ENCODE peak calls at places on chromosomes 16 and 17, in seven cellular contexts. F is Panc1, V is SK-N-SH, L is GM12878, R is K562, C is GM23338, A is HL-60. Q is an unnamed sample.

GRCh38 chr17:42937712-42938596 is 26.3 kb downstream of the AARSD1 start:
- DNase-seq in F (no peak), V (peak), L (no peak), R (peak), C (peak), A (peak), Q (peak)

GRCh38 chr17:7215136-7215638 is 4.4 kb downstream of the DLG4 start:
- DNase-seq in F (no peak), V (no peak), L (no peak), R (no peak), C (peak), A (no peak), Q (no peak)

GRCh38 chr16:29720703-29721102 is 25.1 kb downstream of the C16orf54 start:
- DNase-seq in F (no peak), V (no peak), L (no peak), R (no peak), C (no peak), A (peak), Q (no peak)

GRCh38 chr16:56600398-56600999 is 7.9 kb upstream of the MT2A start:
- DNase-seq in F (no peak), V (peak), L (no peak), R (peak), C (peak), A (peak), Q (peak)

GRCh38 chr17:61689610-61690180 is 98.7 kb upstream of the NACA2 start:
- DNase-seq in F (no peak), V (no peak), L (no peak), R (no peak), C (no peak), A (no peak), Q (no peak)

GRCh38 chr17:38875477-38876080 is 5.7 kb downstream of the LASP1 start:
- DNase-seq in F (no peak), V (no peak), L (no peak), R (no peak), C (no peak), A (no peak), Q (no peak)

GRCh38 chr17:27578718-27579085 is 52.3 kb upstream of the LGALS9 start:
- DNase-seq in F (no peak), V (no peak), L (peak), R (peak), C (no peak), A (peak), Q (no peak)

GRCh38 chr16:70648606-70649005 is 2.2 kb downstream of the IL34 start:
- DNase-seq in F (no peak), V (no peak), L (no peak), R (no peak), C (no peak), A (no peak), Q (no peak)

GRCh38 chr17:3535253-3535995 is 22.2 kb downstream of the TRPV3 start:
- DNase-seq in F (peak), V (peak), L (no peak), R (peak), C (peak), A (no peak), Q (peak)

GRCh38 chr17:50183439-50184001 is 17.7 kb downstream of the SGCA start:
- DNase-seq in F (no peak), V (no peak), L (no peak), R (no peak), C (no peak), A (peak), Q (no peak)

GRCh38 chr16:50669741-50670140 is 11.4 kb downstream of the SNX20 start:
- DNase-seq in F (no peak), V (no peak), L (no peak), R (no peak), C (no peak), A (no peak), Q (no peak)

GRCh38 chr17:50268632-50269287 is 5.5 kb upstream of the TMEM92 start:
- DNase-seq in F (no peak), V (no peak), L (no peak), R (no peak), C (no peak), A (no peak), Q (no peak)

GRCh38 chr17:58315281-58315711 is 13.3 kb downstream of the TSPOAP1 start:
- DNase-seq in F (no peak), V (peak), L (no peak), R (no peak), C (no peak), A (no peak), Q (no peak)

GRCh38 chr17:31688704-31689103 is 170.3 kb downstream of the COPRS start:
- DNase-seq in F (no peak), V (no peak), L (no peak), R (no peak), C (no peak), A (no peak), Q (no peak)

GRCh38 chr16:3458278-3458851 is 14.9 kb downstream of the NAA60 start:
- DNase-seq in F (no peak), V (no peak), L (no peak), R (no peak), C (peak), A (no peak), Q (no peak)

GRCh38 chr17:49971848-49972485 is 3.0 kb downstream of the DLX4 start:
- DNase-seq in F (no peak), V (peak), L (no peak), R (peak), C (peak), A (no peak), Q (no peak)

GRCh38 chr17:81234940-81235821 is 3.7 kb downstream of the TEPSIN start:
- DNase-seq in F (no peak), V (no peak), L (no peak), R (no peak), C (no peak), A (no peak), Q (no peak)

GRCh38 chr17:76840443-76840767 is 27.8 kb upstream of the MGAT5B start:
- DNase-seq in F (no peak), V (peak), L (no peak), R (no peak), C (no peak), A (no peak), Q (no peak)

GRCh38 chr16:84460406-84461028 is 43.9 kb downstream of the MEAK7 start:
- DNase-seq in F (no peak), V (no peak), L (no peak), R (no peak), C (no peak), A (no peak), Q (no peak)

GRCh38 chr17:58336456-58337094 is 8.0 kb upstream of the TSPOAP1 start:
- DNase-seq in F (no peak), V (peak), L (no peak), R (no peak), C (no peak), A (peak), Q (no peak)

GRCh38 chr16:82524939-82525338 is 101.8 kb upstream of the CDH13 start:
- DNase-seq in F (no peak), V (no peak), L (no peak), R (no peak), C (no peak), A (no peak), Q (no peak)

GRCh38 chr17:79681101-79681621 is 49.6 kb upstream of the ENPP7 start:
- DNase-seq in F (no peak), V (no peak), L (no peak), R (no peak), C (no peak), A (no peak), Q (no peak)

GRCh38 chr16:77971306-77972131 is 50.8 kb upstream of the CLEC3A start:
- DNase-seq in F (peak), V (peak), L (no peak), R (peak), C (peak), A (peak), Q (peak)

GRCh38 chr16:30418350-30419181 is 11.2 kb downstream of the ZNF771 start:
- DNase-seq in F (no peak), V (no peak), L (no peak), R (no peak), C (peak), A (peak), Q (peak)

GRCh38 chr16:67199011-67199807 is at the start of gene ELMO3:
- DNase-seq in F (no peak), V (peak), L (no peak), R (peak), C (peak), A (no peak), Q (no peak)

GRCh38 chr17:64355536-64356303 is 34.9 kb downstream of the PECAM1 start:
- DNase-seq in F (no peak), V (no peak), L (no peak), R (no peak), C (no peak), A (no peak), Q (no peak)

GRCh38 chr16:68356249-68356918 is 45.6 kb downstream of the PRMT7 start:
- DNase-seq in F (no peak), V (peak), L (peak), R (no peak), C (no peak), A (peak), Q (no peak)

GRCh38 chr17:60167095-60167741 is 17.4 kb downstream of the CA4 start:
- DNase-seq in F (no peak), V (no peak), L (no peak), R (no peak), C (no peak), A (no peak), Q (no peak)

GRCh38 chr17:74457820-74458166 is 8.6 kb upstream of the CD300A start:
- DNase-seq in F (no peak), V (no peak), L (no peak), R (no peak), C (no peak), A (no peak), Q (no peak)

GRCh38 chr16:54400261-54400660 is 113.7 kb upstream of the IRX3 start:
- DNase-seq in F (no peak), V (no peak), L (no peak), R (no peak), C (no peak), A (no peak), Q (no peak)

GRCh38 chr16:84720180-84720579 is 20.4 kb downstream of the USP10 start:
- DNase-seq in F (no peak), V (peak), L (no peak), R (no peak), C (no peak), A (no peak), Q (no peak)

GRCh38 chr16:5604770-5605169 is 507.2 kb upstream of the EEF2KMT start:
- DNase-seq in F (no peak), V (peak), L (no peak), R (peak), C (peak), A (no peak), Q (peak)

DNA sequence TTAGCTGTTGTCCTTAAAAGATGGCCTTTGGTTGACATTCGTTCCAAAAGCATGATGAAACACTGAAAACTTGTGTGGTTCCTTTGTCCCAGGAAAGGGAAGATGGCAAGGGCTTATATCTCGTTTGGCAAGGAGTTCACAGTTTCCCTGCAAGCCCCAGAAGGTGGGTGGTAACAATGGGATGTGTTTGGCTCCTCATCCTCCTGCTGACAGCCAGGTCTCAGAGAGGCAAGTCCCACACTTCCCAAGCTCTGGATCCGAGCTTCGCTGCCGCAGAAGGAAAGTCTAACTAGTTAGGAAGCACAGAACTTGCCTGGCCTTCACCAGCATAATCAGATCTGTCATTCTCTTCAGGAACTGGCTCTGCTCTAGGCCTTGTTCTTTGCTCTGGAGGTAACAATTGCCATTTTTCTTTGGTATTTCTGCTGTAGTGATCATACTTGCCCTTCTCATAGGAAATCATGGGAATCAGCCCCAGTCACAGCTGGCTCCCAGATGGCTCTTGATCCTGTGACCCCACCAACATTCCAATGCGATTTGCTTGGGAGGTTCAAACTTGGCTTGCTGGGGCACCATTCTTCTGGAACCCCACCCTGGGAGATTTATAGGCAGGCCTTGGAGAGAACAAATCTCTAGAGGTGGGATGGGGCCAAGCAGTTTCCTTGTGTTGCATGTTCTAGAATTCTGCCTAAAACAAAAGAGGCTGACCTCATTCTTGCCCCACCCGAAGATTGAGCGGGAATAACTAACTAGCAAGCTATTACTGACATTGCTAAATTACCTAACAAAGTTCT is 17.9 kb downstream of the KPNA2 start:
- DNase-seq in F (no peak), V (no peak), L (no peak), R (no peak), C (no peak), A (no peak), Q (no peak)
- TF ChIP-seq REST in F (no peak), V (no peak), L (no peak), R (no peak), C (no peak), A (no peak), Q (no peak)

DNA sequence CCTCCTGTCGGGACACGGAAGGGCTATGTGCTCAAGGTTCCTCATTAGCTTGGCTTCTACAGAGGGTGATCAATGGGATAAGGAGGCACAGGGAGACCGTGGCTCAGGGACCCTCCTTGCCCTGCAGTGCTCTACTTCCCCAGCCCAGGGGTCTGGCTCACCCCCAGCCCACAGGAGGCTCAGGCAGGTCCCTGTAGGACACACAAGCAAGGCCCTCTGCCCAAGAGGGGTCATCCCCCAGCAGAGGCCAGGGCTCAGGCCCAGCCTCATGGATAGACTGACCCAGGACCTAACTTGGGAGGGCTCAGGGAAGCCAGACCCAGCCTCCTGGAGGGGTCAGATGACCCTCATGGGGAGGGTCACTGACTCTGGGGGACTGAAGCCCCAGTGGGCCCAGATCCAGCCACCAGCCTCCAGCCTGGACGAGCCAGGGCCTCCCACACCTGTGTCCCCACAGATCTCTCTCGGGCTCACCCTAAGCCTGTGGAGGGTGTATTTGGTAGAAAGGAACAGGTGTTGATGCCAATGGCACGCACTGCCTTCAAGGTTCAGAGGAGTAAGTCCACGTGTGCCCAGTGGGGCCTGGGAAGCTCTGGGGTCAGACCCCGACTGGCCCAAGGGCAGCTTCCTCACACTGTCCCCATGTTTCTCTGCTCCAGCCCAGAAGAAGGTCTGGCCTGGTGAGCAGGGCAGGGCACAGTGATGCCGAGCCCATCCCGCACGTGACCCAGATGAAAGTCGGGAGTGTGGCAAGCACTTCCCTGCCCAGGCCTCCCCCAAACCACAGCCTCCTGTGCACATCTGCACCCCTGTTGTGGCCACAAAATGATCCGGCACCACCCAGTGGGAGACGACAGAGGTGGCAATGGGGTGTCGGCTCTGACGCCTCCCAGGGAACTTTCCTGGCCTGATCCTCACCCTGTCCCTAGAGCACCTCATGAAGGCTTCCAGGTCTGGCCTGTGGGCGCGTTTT is 10.9 kb upstream of the KRTAP17-1 start:
- DNase-seq in F (no peak), V (no peak), L (no peak), R (no peak), C (no peak), A (peak), Q (no peak)
- TF ChIP-seq REST in F (no peak), V (no peak), L (no peak), R (no peak), C (no peak), A (no peak), Q (no peak)

GRCh38 chr17:16353702-16354174 is 469 bp upstream of the CENPV start:
- DNase-seq in F (no peak), V (no peak), L (no peak), R (no peak), C (no peak), A (no peak), Q (no peak)
- TF ChIP-seq REST in F (no peak), V (no peak), L (no peak), R (no peak), C (no peak), A (no peak), Q (no peak)

GRCh38 chr17:39962642-39963220 is at the start of gene GSDMA:
- DNase-seq in F (no peak), V (no peak), L (no peak), R (no peak), C (no peak), A (no peak), Q (no peak)
- TF ChIP-seq REST in F (no peak), V (no peak), L (no peak), R (no peak), C (no peak), A (no peak), Q (no peak)

DNA sequence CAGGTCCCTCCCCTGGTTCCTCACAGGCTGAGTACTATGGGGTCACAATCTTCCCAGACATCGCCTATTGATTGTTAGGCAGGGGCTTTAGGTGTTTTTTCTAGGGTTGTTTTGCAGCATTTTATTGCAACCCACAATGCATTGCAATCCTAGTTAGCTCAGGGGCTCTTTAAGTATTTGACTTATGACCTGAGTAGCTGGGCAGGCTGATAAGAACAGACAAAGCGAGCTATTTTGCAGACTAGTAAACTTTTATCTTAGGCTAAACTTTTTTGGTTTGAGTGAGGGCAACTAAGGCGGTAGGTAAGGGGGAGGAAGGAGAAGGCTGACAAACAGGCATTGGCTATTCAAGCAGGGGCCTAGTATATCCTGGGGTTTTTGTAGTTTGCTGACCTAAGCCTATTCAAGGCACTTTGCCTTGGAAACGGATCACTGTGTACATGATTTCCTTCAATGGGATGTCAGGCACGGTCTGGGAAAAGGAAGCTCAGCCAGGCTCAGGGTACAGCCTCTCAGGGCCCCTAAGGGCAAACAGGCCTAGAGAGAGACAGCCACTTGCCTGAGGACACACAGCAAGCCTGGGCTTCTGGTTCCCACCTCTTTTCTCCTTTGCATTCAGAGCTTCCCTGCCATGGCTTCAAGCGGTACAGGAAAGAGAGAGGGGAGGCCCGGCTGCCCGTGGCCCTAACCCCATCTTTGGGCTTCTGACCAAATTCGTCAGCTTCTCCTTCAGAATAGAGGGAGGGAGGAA is 6.4 kb downstream of the DRC7 start:
- DNase-seq in F (no peak), V (no peak), L (no peak), R (no peak), C (no peak), A (no peak), Q (no peak)
- TF ChIP-seq REST in F (no peak), V (no peak), L (no peak), R (peak), C (no peak), A (no peak), Q (no peak)

DNA sequence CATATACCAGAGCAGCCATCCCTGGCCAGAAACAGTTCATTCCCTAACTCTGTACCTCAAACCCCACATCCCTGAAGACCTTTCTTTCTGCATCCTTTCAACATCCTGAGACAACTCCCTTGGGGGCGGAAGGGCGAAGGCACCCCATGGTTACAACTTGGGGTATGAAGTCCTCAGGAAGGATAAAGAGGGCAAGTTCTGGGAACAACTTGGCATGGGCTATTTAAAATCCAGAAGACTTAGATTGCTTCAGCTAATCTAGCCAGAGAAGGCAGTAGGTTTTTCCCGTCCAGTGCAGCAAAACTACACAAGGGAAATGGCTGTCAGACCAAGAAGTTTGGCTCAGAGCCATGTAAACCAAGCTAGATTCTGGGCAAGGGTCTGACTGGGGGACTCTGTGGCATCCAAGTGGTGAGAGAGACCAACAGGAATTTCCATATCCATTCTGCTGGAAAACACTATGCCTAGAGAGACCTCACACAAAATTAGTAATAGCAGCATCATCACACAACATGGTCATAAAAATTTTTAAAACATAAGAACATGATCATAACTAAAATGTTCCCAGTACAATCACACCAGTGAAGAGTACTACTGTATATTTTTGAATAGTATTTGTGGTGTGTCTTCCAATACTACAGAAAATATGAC is 113.2 kb downstream of the CDYL2 start:
- DNase-seq in F (no peak), V (no peak), L (no peak), R (no peak), C (no peak), A (no peak), Q (no peak)
- TF ChIP-seq REST in F (no peak), V (no peak), L (no peak), R (no peak), C (no peak), A (no peak), Q (no peak)

DNA sequence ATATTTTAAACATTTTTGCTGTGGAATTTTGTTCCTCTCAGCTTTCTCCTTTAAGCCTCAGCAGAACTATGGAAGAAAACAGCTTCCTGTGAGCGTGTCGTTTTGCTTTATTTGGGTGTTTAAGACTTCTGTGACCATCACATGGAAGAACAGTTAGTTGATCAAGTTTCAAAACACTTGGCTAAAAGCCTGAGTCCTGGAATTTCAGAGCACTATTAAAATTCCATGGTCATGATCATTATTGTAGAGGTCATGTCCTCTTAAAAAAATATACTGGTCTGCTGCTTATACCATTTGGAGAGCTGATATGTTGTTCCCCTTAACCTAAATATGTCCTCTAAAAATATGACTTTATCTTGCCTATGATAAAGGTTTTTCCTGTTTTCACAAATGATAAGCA is 12.6 kb upstream of the CDR2 start:
- DNase-seq in F (no peak), V (no peak), L (no peak), R (no peak), C (no peak), A (no peak), Q (no peak)
- TF ChIP-seq REST in F (no peak), V (no peak), L (no peak), R (no peak), C (no peak), A (no peak), Q (no peak)

GRCh38 chr17:41816637-41817320 is 4.0 kb downstream of the FKBP10 start:
- DNase-seq in F (no peak), V (no peak), L (no peak), R (no peak), C (no peak), A (no peak), Q (no peak)
- TF ChIP-seq REST in F (no peak), V (no peak), L (no peak), R (no peak), C (no peak), A (no peak), Q (no peak)